ENCODE peak calls at places on chromosomes 7 and 10, in five cellular contexts. S is mucosa of descending colon; C is GM04503; Q is ureter; V is CD4-positive, CD25-positive, alpha-beta regulatory T cell. W is an unnamed sample.
A peak's percentile ranks its signal among the peaks of the same experiment; 100 is the strongest.

GRCh38 chr7:86339051-86339450 is 304.7 kb upstream of the GRM3 start:
- DNase-seq in S (no peak), Q (no peak), V (no peak), C (no peak), W (no peak)

GRCh38 chr10:42864575-42864974 is 82.0 kb downstream of the BMS1 start:
- DNase-seq in S (no peak), C (no peak), V (no peak), Q (no peak), W (no peak)

GRCh38 chr10:113298616-113299015 is 254.2 kb upstream of the HABP2 start:
- DNase-seq in Q (no peak), V (no peak), S (no peak), C (no peak), W (no peak)

GRCh38 chr7:55432937-55433784 is 68.0 kb downstream of the LANCL2 start:
- DNase-seq in S (no peak), Q (no peak), V (peak; percentile 49), C (no peak), W (peak; percentile 60)

GRCh38 chr10:52312999-52313349 is 1.1 kb upstream of the DKK1 start:
- DNase-seq in V (no peak), C (no peak), Q (no peak), S (no peak), W (no peak)

GRCh38 chr7:34544621-34545020 is 113.4 kb upstream of the NPSR1 start:
- DNase-seq in S (no peak), Q (no peak), C (no peak), V (no peak), W (peak; percentile 98)

GRCh38 chr10:32548208-32548607 is 102.3 kb downstream of the CCDC7 start:
- DNase-seq in Q (no peak), V (no peak), S (no peak), C (no peak), W (no peak)

GRCh38 chr10:8045728-8046494 is 8.6 kb upstream of the GATA3 start:
- DNase-seq in S (no peak), V (no peak), Q (no peak), C (no peak), W (no peak)

GRCh38 chr10:36464291-36464690 is 661.1 kb upstream of the ANKRD30A start:
- DNase-seq in V (no peak), S (no peak), C (no peak), Q (no peak), W (no peak)

GRCh38 chr7:55431898-55432297 is 66.8 kb downstream of the LANCL2 start:
- DNase-seq in Q (no peak), C (no peak), V (no peak), S (no peak), W (no peak)

GRCh38 chr7:30681262-30682130 is 760 bp downstream of the CRHR2 start:
- DNase-seq in V (no peak), C (no peak), S (no peak), Q (no peak), W (no peak)

GRCh38 chr10:133249975-133250754 is 12.5 kb downstream of the VENTX start:
- DNase-seq in V (no peak), Q (no peak), S (no peak), C (no peak), W (no peak)

GRCh38 chr10:24449769-24450310 is 240.9 kb downstream of the KIAA1217 start:
- DNase-seq in Q (no peak), V (no peak), S (no peak), C (no peak), W (no peak)

GRCh38 chr7:127632276-127632910 is 14.5 kb upstream of the PAX4 start:
- DNase-seq in V (no peak), S (no peak), C (peak; percentile 95), Q (no peak), W (no peak)

GRCh38 chr10:28327494-28327886 is 24.6 kb upstream of the MPP7 start:
- DNase-seq in Q (no peak), S (no peak), C (no peak), V (no peak), W (no peak)

GRCh38 chr10:45355494-45355893 is 18.5 kb upstream of the ALOX5 start:
- DNase-seq in C (no peak), S (no peak), Q (no peak), V (no peak), W (no peak)

GRCh38 chr7:4745971-4746919 is 29.2 kb upstream of the AP5Z1 start:
- DNase-seq in V (peak; percentile 13), C (peak; percentile 48), S (no peak), Q (no peak), W (no peak)

GRCh38 chr10:124704428-124704805 is 39.8 kb downstream of the FAM53B start:
- DNase-seq in S (no peak), V (no peak), C (no peak), Q (no peak), W (no peak)

GRCh38 chr7:84532196-84532595 is 337.6 kb upstream of the SEMA3A start:
- DNase-seq in S (no peak), Q (no peak), V (no peak), C (no peak), W (no peak)

GRCh38 chr10:80539421-80539999 is 1.8 kb downstream of the SH2D4B start:
- DNase-seq in C (no peak), V (no peak), S (no peak), Q (no peak), W (no peak)

GRCh38 chr7:6387734-6388294 is 59.9 kb downstream of the DAGLB start:
- DNase-seq in S (no peak), V (no peak), Q (no peak), C (no peak), W (no peak)

GRCh38 chr7:2266911-2267310 is 24.9 kb downstream of the NUDT1 start:
- DNase-seq in V (no peak), Q (no peak), S (no peak), C (peak; percentile 23), W (no peak)

GRCh38 chr10:13233358-13233757 is 816 bp downstream of the UCMA start:
- DNase-seq in C (no peak), Q (no peak), V (no peak), S (no peak), W (no peak)